ENCODE peak calls at places on chromosomes 5 and 9, in four cellular contexts. U is cardiac muscle cell, D is neural progenitor cell, F is H9. E is an unnamed sample.

GRCh38 chr5:76104027-76104426 is 20.8 kb downstream of the SV2C start:
- DNase-seq in D (peak; percentile 76), F (peak; percentile 57), U (peak; percentile 79), E (no peak)

GRCh38 chr9:88077071-88077617 is 61.1 kb downstream of the SPATA31C2 start:
- DNase-seq in U (no peak), D (no peak), F (no peak), E (no peak)

GRCh38 chr5:10445352-10445751 is 3.7 kb downstream of the ROPN1L start:
- DNase-seq in D (no peak), U (no peak), F (no peak), E (peak; percentile 36)

GRCh38 chr5:94094793-94095441 is 353.5 kb upstream of the POU5F2 start:
- DNase-seq in U (no peak), F (no peak), D (no peak), E (no peak)

GRCh38 chr5:153122416-153122815 is 368.1 kb upstream of the GRIA1 start:
- DNase-seq in F (no peak), U (no peak), D (peak; percentile 6), E (no peak)

GRCh38 chr9:137757613-137758029 is 120.0 kb upstream of the CACNA1B start:
- DNase-seq in U (no peak), D (no peak), F (no peak), E (peak; percentile 14)

GRCh38 chr5:121019734-121020133 is 555.6 kb downstream of the PRR16 start:
- DNase-seq in F (no peak), D (no peak), U (no peak), E (no peak)

GRCh38 chr5:101012880-101013279 is 109.8 kb upstream of the ST8SIA4 start:
- DNase-seq in F (no peak), D (peak; percentile 5), U (no peak), E (no peak)

GRCh38 chr9:78573669-78574068 is 276.7 kb downstream of the PSAT1 start:
- DNase-seq in F (no peak), D (no peak), U (no peak), E (no peak)

GRCh38 chr5:113115061-113115460 is 138.5 kb downstream of the DCP2 start:
- DNase-seq in F (no peak), U (no peak), D (no peak), E (no peak)

GRCh38 chr5:147216552-147217154 is 18.2 kb upstream of the STK32A start:
- DNase-seq in F (peak; percentile 47), D (peak; percentile 36), U (no peak), E (peak; percentile 15)

GRCh38 chr5:59744531-59744992 is 149.0 kb downstream of the PDE4D start:
- DNase-seq in U (no peak), D (no peak), F (no peak), E (no peak)

GRCh38 chr5:33048315-33048714 is 337.2 kb downstream of the NPR3 start:
- DNase-seq in U (no peak), F (no peak), D (peak; percentile 42), E (no peak)

GRCh38 chr5:68368686-68369359 is 153.3 kb downstream of the PIK3R1 start:
- DNase-seq in D (no peak), U (no peak), F (no peak), E (peak; percentile 5)

GRCh38 chr5:34663771-34664496 is 7.8 kb downstream of the RAI14 start:
- DNase-seq in U (no peak), F (no peak), D (no peak), E (no peak)

GRCh38 chr5:122394313-122394712 is 82.3 kb downstream of the SNCAIP start:
- DNase-seq in F (no peak), D (no peak), U (no peak), E (no peak)

GRCh38 chr9:96423322-96423984 is 5.3 kb upstream of the ZNF367 start:
- DNase-seq in U (no peak), D (no peak), F (peak; percentile 38), E (no peak)

GRCh38 chr9:128070874-128071273 is 2.8 kb downstream of the SLC25A25 start:
- DNase-seq in U (no peak), D (no peak), F (no peak), E (no peak)
- H3K4me1 ChIP-seq in U (peaks cover 37% of the 10 kb centered on the region), D (peaks cover 30% of the 10 kb centered on the region), F (peaks cover 4% of the 10 kb centered on the region), E (peaks cover 79% of the 10 kb centered on the region)

GRCh38 chr9:129482521-129483466 is 138.1 kb downstream of the C9orf50 start:
- DNase-seq in D (peak; percentile 74), F (no peak), U (peak; percentile 91), E (no peak)

GRCh38 chr9:129483467-129484324 is 137.2 kb downstream of the C9orf50 start:
- DNase-seq in F (no peak), U (peak; percentile 75), D (peak; percentile 60), E (peak; percentile 31)

GRCh38 chr9:129481424-129481823 is 139.5 kb downstream of the C9orf50 start:
- DNase-seq in F (no peak), U (no peak), D (no peak), E (no peak)

GRCh38 chr9:129480705-129481104 is 140.2 kb downstream of the C9orf50 start:
- DNase-seq in D (no peak), F (no peak), U (no peak), E (no peak)

DNA sequence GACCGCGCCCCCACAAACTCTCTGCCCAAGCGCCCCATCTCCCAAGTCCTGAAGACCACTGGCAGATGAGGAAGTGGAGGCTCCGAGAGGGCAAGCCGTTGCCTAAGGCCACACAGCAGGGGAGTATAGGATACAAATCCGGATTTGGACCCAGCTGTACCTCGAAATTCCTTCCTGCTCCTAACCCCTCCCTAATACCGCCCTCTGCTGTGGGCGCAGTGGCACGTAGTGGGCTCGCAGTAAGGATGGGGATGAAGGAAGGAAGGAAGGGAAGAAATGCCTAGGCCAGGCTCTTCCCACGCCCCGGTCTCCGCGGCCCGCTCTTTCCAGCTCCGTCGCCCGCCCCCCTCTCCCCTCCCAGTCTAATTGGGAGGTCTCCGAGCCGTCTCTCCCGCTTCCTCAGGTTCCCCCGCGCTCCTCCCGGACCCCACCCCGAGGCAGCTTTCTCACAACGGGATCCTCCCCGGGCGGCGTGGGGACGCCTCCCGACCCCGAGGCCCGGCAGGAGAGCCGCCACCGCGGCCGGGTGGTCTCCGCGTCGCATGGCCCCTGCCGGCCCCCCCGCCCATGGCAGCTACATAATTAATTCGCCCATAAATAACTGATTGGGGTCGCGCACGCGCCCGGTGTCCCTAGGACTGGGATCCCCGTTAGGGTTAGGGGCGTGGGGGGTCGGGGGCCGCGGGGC is 138.9 kb downstream of the C9orf50 start:
- DNase-seq in F (no peak), U (no peak), D (peak; percentile 48), E (no peak)
- H3K27ac ChIP-seq in F (no peak overlapping the region), U (peak overlapping the region; percentile 99), D (no peak overlapping the region), E (no peak overlapping the region)

DNA sequence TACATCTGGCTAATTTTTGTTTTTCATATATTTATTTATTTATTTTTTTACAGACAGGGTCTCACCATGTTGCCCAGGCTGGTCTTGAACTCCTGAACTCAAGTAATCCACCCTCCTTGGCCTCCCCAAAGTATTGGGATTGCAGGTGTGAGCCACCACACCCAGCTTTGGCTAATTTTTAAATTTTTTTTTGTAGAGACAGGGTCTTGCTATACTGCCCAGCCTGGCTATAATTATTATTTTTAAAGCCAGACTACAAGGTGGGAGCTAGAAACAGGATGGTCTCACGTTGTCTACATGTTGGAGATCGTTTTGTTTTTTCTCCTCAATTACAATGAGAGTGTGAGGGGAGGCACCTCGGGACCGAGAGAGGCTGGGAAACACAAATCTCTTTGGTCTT is 23.8 kb downstream of the ASS1 start:
- DNase-seq in U (no peak), F (no peak), D (no peak), E (no peak)
- H3K4me1 ChIP-seq in U (peaks cover 10% of the 10 kb centered on the region), F (peaks cover under 1% of the 10 kb centered on the region), D (peaks cover 60% of the 10 kb centered on the region), E (no peaks in the 10 kb centered on the region)

GRCh38 chr5:171450423-171451246 is 31.2 kb downstream of the FGF18 start:
- DNase-seq in D (peak; percentile 69), F (peak; percentile 66), U (no peak), E (no peak)
- H3K27ac ChIP-seq in D (no peak overlapping the region), F (no peak overlapping the region), U (no peak overlapping the region), E (no peak overlapping the region)

DNA sequence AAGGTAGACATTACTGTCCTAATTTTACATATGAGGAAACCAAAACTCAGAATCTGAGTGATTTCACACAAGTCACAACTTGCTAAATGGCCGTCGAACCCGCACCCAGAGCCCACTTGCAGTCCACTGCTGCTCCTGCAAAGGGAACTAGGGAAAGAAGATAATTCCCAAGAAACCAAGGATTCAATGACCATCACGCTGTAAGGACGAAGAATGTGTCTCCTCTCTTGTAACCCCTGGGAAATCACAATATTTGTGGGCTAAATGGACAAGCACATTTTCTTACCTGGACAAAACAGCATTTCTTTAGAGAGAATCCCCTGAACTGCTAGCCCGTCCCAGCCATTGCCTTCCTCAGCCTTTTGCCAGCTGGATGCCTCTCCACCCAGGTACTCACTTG is 2.4 kb downstream of the RPS14 start:
- DNase-seq in F (no peak), U (no peak), D (no peak), E (no peak)
- H3K4me1 ChIP-seq in F (no peaks in the 10 kb centered on the region), U (peaks cover 8% of the 10 kb centered on the region), D (peaks cover 9% of the 10 kb centered on the region), E (peaks cover 28% of the 10 kb centered on the region)

DNA sequence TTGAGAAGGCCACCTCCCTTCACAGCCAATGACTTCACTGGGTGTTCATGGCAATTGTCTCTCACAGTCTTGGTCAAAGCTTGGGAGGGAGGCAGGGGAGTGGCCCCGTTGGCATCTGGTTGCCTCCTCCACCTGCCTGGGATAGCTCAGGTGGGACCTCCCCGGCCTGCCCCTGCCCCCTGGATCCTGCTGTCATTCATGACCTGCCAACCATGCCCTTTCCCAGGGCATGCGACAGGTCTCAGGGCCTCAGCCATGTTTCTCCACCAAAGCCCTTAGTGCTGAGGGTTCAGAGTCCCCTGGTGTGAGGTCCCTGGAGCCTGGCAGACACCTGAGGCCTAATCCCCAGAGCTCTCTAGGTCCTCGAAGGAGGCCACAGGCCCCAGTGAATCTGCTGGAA is 5.5 kb downstream of the DAB2IP start:
- DNase-seq in F (no peak), D (no peak), U (no peak), E (no peak)
- H3K27ac ChIP-seq in F (no peak overlapping the region), D (no peak overlapping the region), U (peak overlapping the region; percentile 26), E (no peak overlapping the region)

GRCh38 chr5:128083033-128083810 is at the start of gene SLC12A2:
- DNase-seq in F (peak; percentile 91), D (peak; percentile 96), U (peak; percentile 95), E (peak; percentile 94)

GRCh38 chr5:128082551-128083032 is 974 bp upstream of the SLC12A2 start:
- DNase-seq in F (no peak), D (no peak), U (no peak), E (no peak)

GRCh38 chr5:128084228-128085167 is 932 bp downstream of the SLC12A2 start:
- DNase-seq in U (peak; percentile 47), D (peak; percentile 57), F (peak; percentile 43), E (peak; percentile 51)

GRCh38 chr5:128085413-128085812 is 1.8 kb downstream of the SLC12A2 start:
- DNase-seq in U (no peak), D (no peak), F (no peak), E (no peak)

DNA sequence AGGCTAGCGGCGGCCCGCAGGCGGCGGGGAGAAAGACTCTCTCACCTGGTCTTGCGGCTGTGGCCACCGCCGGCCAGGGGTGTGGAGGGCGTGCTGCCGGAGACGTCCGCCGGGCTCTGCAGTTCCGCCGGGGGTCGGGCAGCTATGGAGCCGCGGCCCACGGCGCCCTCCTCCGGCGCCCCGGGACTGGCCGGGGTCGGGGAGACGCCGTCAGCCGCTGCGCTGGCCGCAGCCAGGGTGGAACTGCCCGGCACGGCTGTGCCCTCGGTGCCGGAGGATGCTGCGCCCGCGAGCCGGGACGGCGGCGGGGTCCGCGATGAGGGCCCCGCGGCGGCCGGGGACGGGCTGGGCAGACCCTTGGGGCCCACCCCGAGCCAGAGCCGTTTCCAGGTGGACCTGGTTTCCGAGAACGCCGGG is 253 bp downstream of the SLC12A2 start:
- DNase-seq in D (no peak), F (peak; percentile 65), U (no peak), E (no peak)
- H3K4me1 ChIP-seq in D (peaks cover 14% of the 10 kb centered on the region), F (no peaks in the 10 kb centered on the region), U (peaks cover 10% of the 10 kb centered on the region), E (peaks cover 59% of the 10 kb centered on the region)

GRCh38 chr5:41794478-41794877 is 75.7 kb downstream of the OXCT1 start:
- DNase-seq in D (no peak), F (no peak), U (peak; percentile 48), E (no peak)
- H3K27ac ChIP-seq in D (no peak overlapping the region), F (no peak overlapping the region), U (peak overlapping the region; percentile 72), E (no peak overlapping the region)

E was measured in CD4-positive, alpha-beta memory T cell.